ENCODE peak calls at places on chromosomes 6 and 20, in four cellular contexts. Z, G, V and N are unnamed samples.

GRCh38 chr6:114008331-114008730 is 37.4 kb upstream of the HDAC2 start:
- DNase-seq in Z (no peak), G (no peak), V (no peak), N (no peak)

GRCh38 chr6:48069280-48069679 is 41.7 kb downstream of the PTCHD4 start:
- DNase-seq in Z (no peak), G (no peak), V (no peak), N (no peak)

GRCh38 chr20:1264727-1265126 is 1.4 kb upstream of the SNPH start:
- DNase-seq in Z (no peak), G (no peak), V (no peak), N (no peak)

GRCh38 chr6:149335924-149336323 is 18.4 kb downstream of the TAB2 start:
- DNase-seq in Z (no peak), G (no peak), V (no peak), N (no peak)

GRCh38 chr20:12030470-12030869 is 112.8 kb downstream of the BTBD3 start:
- DNase-seq in Z (no peak), G (no peak), V (no peak), N (no peak)

GRCh38 chr6:161393839-161394364 is 120.0 kb upstream of the AGPAT4 start:
- DNase-seq in Z (no peak), G (no peak), V (peak), N (peak)

GRCh38 chr6:11258260-11259237 is 26.1 kb upstream of the NEDD9 start:
- DNase-seq in Z (no peak), G (no peak), V (no peak), N (no peak)

GRCh38 chr20:8662433-8662954 is 406.4 kb upstream of the PLCB4 start:
- DNase-seq in Z (no peak), G (no peak), V (no peak), N (no peak)

GRCh38 chr20:41615110-41615509 is 3.1 kb downstream of the CHD6 start:
- DNase-seq in Z (no peak), G (no peak), V (no peak), N (no peak)

GRCh38 chr6:137216875-137217553 is 2.2 kb downstream of the IFNGR1 start:
- DNase-seq in Z (no peak), G (no peak), V (no peak), N (no peak)

GRCh38 chr6:130906736-130907381 is 79.7 kb downstream of the SMLR1 start:
- DNase-seq in Z (no peak), G (no peak), V (no peak), N (no peak)

GRCh38 chr6:36755435-36756348 is 58.1 kb downstream of the RAB44 start:
- DNase-seq in Z (no peak), G (peak), V (peak), N (no peak)

GRCh38 chr6:3542032-3542640 is 85.3 kb upstream of the SLC22A23 start:
- DNase-seq in Z (no peak), G (no peak), V (no peak), N (no peak)